ENCODE peak calls at places on chromosomes 6 and 20, in five cellular contexts. Y is choroid plexus epithelial cell, E is GM20000, C is fibroblast of lung, H is AG08396. R is an unnamed sample.

GRCh38 chr6:81739230-81740195 is 13.0 kb downstream of the TENT5A start:
- DNase-seq in Y (no peak), E (no peak), C (no peak), H (no peak), R (no peak)

GRCh38 chr6:7203939-7204338 is 96.2 kb downstream of the RREB1 start:
- DNase-seq in Y (no peak), E (no peak), C (no peak), H (no peak), R (no peak)

GRCh38 chr6:26017567-26017966 is 55.0 kb downstream of the TRIM38 start:
- DNase-seq in Y (peak), E (peak), C (peak), H (peak), R (peak)

GRCh38 chr20:21147593-21147992 is 21.7 kb downstream of the KIZ start:
- DNase-seq in Y (no peak), E (no peak), C (no peak), H (no peak), R (no peak)

GRCh38 chr6:145372671-145373123 is 362.6 kb downstream of the EPM2A start:
- DNase-seq in Y (peak), E (peak), C (peak), H (peak), R (peak)

GRCh38 chr20:57079016-57080005 is 187.1 kb downstream of the BMP7 start:
- DNase-seq in Y (peak), E (no peak), C (peak), H (no peak), R (no peak)

GRCh38 chr6:169921853-169922779 is 170.7 kb downstream of the ERMARD start:
- DNase-seq in Y (no peak), E (no peak), C (no peak), H (no peak), R (no peak)

GRCh38 chr20:3843490-3843889 is 3.1 kb upstream of the MAVS start:
- DNase-seq in Y (peak), E (no peak), C (peak), H (peak), R (peak)

GRCh38 chr6:167676666-167677421 is 149.9 kb upstream of the AFDN start:
- DNase-seq in Y (no peak), E (no peak), C (no peak), H (no peak), R (no peak)

GRCh38 chr6:16751251-16751946 is 9.9 kb downstream of the ATXN1 start:
- DNase-seq in Y (peak), E (no peak), C (peak), H (no peak), R (no peak)

GRCh38 chr6:209432-210103 is 82.7 kb upstream of the DUSP22 start:
- DNase-seq in Y (no peak), E (peak), C (no peak), H (no peak), R (peak)

GRCh38 chr6:159701413-159701999 is 8.5 kb upstream of the SOD2 start:
- DNase-seq in Y (peak), E (no peak), C (peak), H (peak), R (no peak)